ENCODE peak calls at places on chromosomes 4 and X, in ten cellular contexts. One of them, this sample, is unnamed.

GRCh38 chr4:53012738-53013137 is 150.6 kb downstream of the RASL11B start:
- DNase-seq in gastrocnemius medialis: no peak
- DNase-seq in activated CD4-positive, CD25-positive, alpha-beta regulatory T cell treated with anti-CD3 and anti-CD28 coated beads, Interleukin-2, amount 50 U/mL, for 16 hours: no peak
- DNase-seq in AG08395: no peak
- DNase-seq in NCI-H1694 treated with DMSO at 0.1 percent for 48 hours: no peak
- DNase-seq in T-helper 9 cell: no peak
- DNase-seq in H9: no peak
- DNase-seq in hypothalamus: no peak
- DNase-seq in AG10803: peak
- DNase-seq in tibial artery: no peak
- DNase-seq in this sample: no peak

GRCh38 chrX:150941580-150941979 is 41.6 kb upstream of the HMGB3 start:
- DNase-seq in gastrocnemius medialis: no peak
- DNase-seq in activated CD4-positive, CD25-positive, alpha-beta regulatory T cell treated with anti-CD3 and anti-CD28 coated beads, Interleukin-2, amount 50 U/mL, for 16 hours: no peak
- DNase-seq in AG08395: no peak
- DNase-seq in NCI-H1694 treated with DMSO at 0.1 percent for 48 hours: no peak
- DNase-seq in T-helper 9 cell: no peak
- DNase-seq in H9: no peak
- DNase-seq in hypothalamus: no peak
- DNase-seq in AG10803: no peak
- DNase-seq in tibial artery: no peak
- DNase-seq in this sample: no peak

GRCh38 chr4:140012688-140013087 is 141.3 kb downstream of the MAML3 start:
- DNase-seq in gastrocnemius medialis: no peak
- DNase-seq in activated CD4-positive, CD25-positive, alpha-beta regulatory T cell treated with anti-CD3 and anti-CD28 coated beads, Interleukin-2, amount 50 U/mL, for 16 hours: no peak
- DNase-seq in AG08395: peak
- DNase-seq in NCI-H1694 treated with DMSO at 0.1 percent for 48 hours: peak
- DNase-seq in T-helper 9 cell: peak
- DNase-seq in H9: peak
- DNase-seq in hypothalamus: no peak
- DNase-seq in AG10803: peak
- DNase-seq in tibial artery: no peak
- DNase-seq in this sample: peak

GRCh38 chrX:6210230-6210629 is 18.4 kb downstream of the NLGN4X start:
- DNase-seq in gastrocnemius medialis: no peak
- DNase-seq in activated CD4-positive, CD25-positive, alpha-beta regulatory T cell treated with anti-CD3 and anti-CD28 coated beads, Interleukin-2, amount 50 U/mL, for 16 hours: no peak
- DNase-seq in AG08395: no peak
- DNase-seq in NCI-H1694 treated with DMSO at 0.1 percent for 48 hours: no peak
- DNase-seq in T-helper 9 cell: no peak
- DNase-seq in H9: no peak
- DNase-seq in hypothalamus: no peak
- DNase-seq in AG10803: no peak
- DNase-seq in tibial artery: no peak
- DNase-seq in this sample: no peak

GRCh38 chrX:15946783-15947550 is 92.4 kb upstream of the AP1S2 start:
- DNase-seq in gastrocnemius medialis: no peak
- DNase-seq in activated CD4-positive, CD25-positive, alpha-beta regulatory T cell treated with anti-CD3 and anti-CD28 coated beads, Interleukin-2, amount 50 U/mL, for 16 hours: no peak
- DNase-seq in AG08395: peak
- DNase-seq in NCI-H1694 treated with DMSO at 0.1 percent for 48 hours: no peak
- DNase-seq in T-helper 9 cell: no peak
- DNase-seq in H9: no peak
- DNase-seq in hypothalamus: no peak
- DNase-seq in AG10803: peak
- DNase-seq in tibial artery: no peak
- DNase-seq in this sample: no peak

GRCh38 chr4:149790172-149790907 is 25.3 kb downstream of the IQCM start:
- DNase-seq in gastrocnemius medialis: no peak
- DNase-seq in activated CD4-positive, CD25-positive, alpha-beta regulatory T cell treated with anti-CD3 and anti-CD28 coated beads, Interleukin-2, amount 50 U/mL, for 16 hours: no peak
- DNase-seq in AG08395: no peak
- DNase-seq in NCI-H1694 treated with DMSO at 0.1 percent for 48 hours: no peak
- DNase-seq in T-helper 9 cell: no peak
- DNase-seq in H9: no peak
- DNase-seq in hypothalamus: no peak
- DNase-seq in AG10803: peak
- DNase-seq in tibial artery: no peak
- DNase-seq in this sample: no peak

GRCh38 chr4:20043992-20044391 is 207.7 kb upstream of the SLIT2 start:
- DNase-seq in gastrocnemius medialis: no peak
- DNase-seq in activated CD4-positive, CD25-positive, alpha-beta regulatory T cell treated with anti-CD3 and anti-CD28 coated beads, Interleukin-2, amount 50 U/mL, for 16 hours: no peak
- DNase-seq in AG08395: peak
- DNase-seq in NCI-H1694 treated with DMSO at 0.1 percent for 48 hours: peak
- DNase-seq in T-helper 9 cell: no peak
- DNase-seq in H9: no peak
- DNase-seq in hypothalamus: no peak
- DNase-seq in AG10803: peak
- DNase-seq in tibial artery: no peak
- DNase-seq in this sample: no peak

GRCh38 chr4:141121768-141122415 is 11.4 kb downstream of the RNF150 start:
- DNase-seq in gastrocnemius medialis: no peak
- DNase-seq in activated CD4-positive, CD25-positive, alpha-beta regulatory T cell treated with anti-CD3 and anti-CD28 coated beads, Interleukin-2, amount 50 U/mL, for 16 hours: no peak
- DNase-seq in AG08395: no peak
- DNase-seq in NCI-H1694 treated with DMSO at 0.1 percent for 48 hours: no peak
- DNase-seq in T-helper 9 cell: no peak
- DNase-seq in H9: no peak
- DNase-seq in hypothalamus: no peak
- DNase-seq in AG10803: no peak
- DNase-seq in tibial artery: no peak
- DNase-seq in this sample: no peak

GRCh38 chr4:42719257-42719656 is 62.4 kb upstream of the ATP8A1 start:
- DNase-seq in gastrocnemius medialis: no peak
- DNase-seq in activated CD4-positive, CD25-positive, alpha-beta regulatory T cell treated with anti-CD3 and anti-CD28 coated beads, Interleukin-2, amount 50 U/mL, for 16 hours: no peak
- DNase-seq in AG08395: no peak
- DNase-seq in NCI-H1694 treated with DMSO at 0.1 percent for 48 hours: no peak
- DNase-seq in T-helper 9 cell: no peak
- DNase-seq in H9: no peak
- DNase-seq in hypothalamus: no peak
- DNase-seq in AG10803: no peak
- DNase-seq in tibial artery: no peak
- DNase-seq in this sample: no peak

GRCh38 chrX:37825225-37825842 is 22.0 kb downstream of the DYNLT3 start:
- DNase-seq in gastrocnemius medialis: no peak
- DNase-seq in activated CD4-positive, CD25-positive, alpha-beta regulatory T cell treated with anti-CD3 and anti-CD28 coated beads, Interleukin-2, amount 50 U/mL, for 16 hours: peak
- DNase-seq in AG08395: peak
- DNase-seq in NCI-H1694 treated with DMSO at 0.1 percent for 48 hours: peak
- DNase-seq in T-helper 9 cell: peak
- DNase-seq in H9: peak
- DNase-seq in hypothalamus: no peak
- DNase-seq in AG10803: peak
- DNase-seq in tibial artery: peak
- DNase-seq in this sample: peak

GRCh38 chr4:88110826-88111225 is 47.6 kb downstream of the ABCG2 start:
- DNase-seq in gastrocnemius medialis: no peak
- DNase-seq in activated CD4-positive, CD25-positive, alpha-beta regulatory T cell treated with anti-CD3 and anti-CD28 coated beads, Interleukin-2, amount 50 U/mL, for 16 hours: no peak
- DNase-seq in AG08395: no peak
- DNase-seq in NCI-H1694 treated with DMSO at 0.1 percent for 48 hours: no peak
- DNase-seq in T-helper 9 cell: no peak
- DNase-seq in H9: no peak
- DNase-seq in hypothalamus: no peak
- DNase-seq in AG10803: no peak
- DNase-seq in tibial artery: no peak
- DNase-seq in this sample: no peak

GRCh38 chr4:54959656-54960055 is 165.7 kb downstream of the KDR start:
- DNase-seq in gastrocnemius medialis: no peak
- DNase-seq in activated CD4-positive, CD25-positive, alpha-beta regulatory T cell treated with anti-CD3 and anti-CD28 coated beads, Interleukin-2, amount 50 U/mL, for 16 hours: no peak
- DNase-seq in AG08395: peak
- DNase-seq in NCI-H1694 treated with DMSO at 0.1 percent for 48 hours: no peak
- DNase-seq in T-helper 9 cell: no peak
- DNase-seq in H9: no peak
- DNase-seq in hypothalamus: no peak
- DNase-seq in AG10803: peak
- DNase-seq in tibial artery: no peak
- DNase-seq in this sample: no peak

GRCh38 chr4:7161721-7162214 is 30.6 kb upstream of the SORCS2 start:
- DNase-seq in gastrocnemius medialis: no peak
- DNase-seq in activated CD4-positive, CD25-positive, alpha-beta regulatory T cell treated with anti-CD3 and anti-CD28 coated beads, Interleukin-2, amount 50 U/mL, for 16 hours: no peak
- DNase-seq in AG08395: no peak
- DNase-seq in NCI-H1694 treated with DMSO at 0.1 percent for 48 hours: no peak
- DNase-seq in T-helper 9 cell: no peak
- DNase-seq in H9: peak
- DNase-seq in hypothalamus: no peak
- DNase-seq in AG10803: peak
- DNase-seq in tibial artery: peak
- DNase-seq in this sample: no peak

GRCh38 chr4:123924536-123924935 is 527.9 kb downstream of the SPRY1 start:
- DNase-seq in gastrocnemius medialis: no peak
- DNase-seq in activated CD4-positive, CD25-positive, alpha-beta regulatory T cell treated with anti-CD3 and anti-CD28 coated beads, Interleukin-2, amount 50 U/mL, for 16 hours: no peak
- DNase-seq in AG08395: no peak
- DNase-seq in NCI-H1694 treated with DMSO at 0.1 percent for 48 hours: no peak
- DNase-seq in T-helper 9 cell: no peak
- DNase-seq in H9: no peak
- DNase-seq in hypothalamus: no peak
- DNase-seq in AG10803: peak
- DNase-seq in tibial artery: no peak
- DNase-seq in this sample: no peak

GRCh38 chrX:103629295-103630170 is 758 bp downstream of the TCEAL1 start:
- DNase-seq in gastrocnemius medialis: peak
- DNase-seq in activated CD4-positive, CD25-positive, alpha-beta regulatory T cell treated with anti-CD3 and anti-CD28 coated beads, Interleukin-2, amount 50 U/mL, for 16 hours: peak
- DNase-seq in AG08395: peak
- DNase-seq in NCI-H1694 treated with DMSO at 0.1 percent for 48 hours: peak
- DNase-seq in T-helper 9 cell: no peak
- DNase-seq in H9: peak
- DNase-seq in hypothalamus: peak
- DNase-seq in AG10803: peak
- DNase-seq in tibial artery: peak
- DNase-seq in this sample: no peak

GRCh38 chr4:77196866-77197265 is 39.9 kb downstream of the CCNG2 start:
- DNase-seq in gastrocnemius medialis: no peak
- DNase-seq in activated CD4-positive, CD25-positive, alpha-beta regulatory T cell treated with anti-CD3 and anti-CD28 coated beads, Interleukin-2, amount 50 U/mL, for 16 hours: no peak
- DNase-seq in AG08395: no peak
- DNase-seq in NCI-H1694 treated with DMSO at 0.1 percent for 48 hours: no peak
- DNase-seq in T-helper 9 cell: no peak
- DNase-seq in H9: no peak
- DNase-seq in hypothalamus: no peak
- DNase-seq in AG10803: no peak
- DNase-seq in tibial artery: no peak
- DNase-seq in this sample: no peak

GRCh38 chr4:108492816-108493595 is 127.4 kb upstream of the RPL34 start:
- DNase-seq in gastrocnemius medialis: no peak
- DNase-seq in activated CD4-positive, CD25-positive, alpha-beta regulatory T cell treated with anti-CD3 and anti-CD28 coated beads, Interleukin-2, amount 50 U/mL, for 16 hours: no peak
- DNase-seq in AG08395: no peak
- DNase-seq in NCI-H1694 treated with DMSO at 0.1 percent for 48 hours: no peak
- DNase-seq in T-helper 9 cell: peak
- DNase-seq in H9: peak
- DNase-seq in hypothalamus: no peak
- DNase-seq in AG10803: peak
- DNase-seq in tibial artery: no peak
- DNase-seq in this sample: no peak

GRCh38 chr4:80532674-80533333 is 197.3 kb downstream of the CFAP299 start:
- DNase-seq in gastrocnemius medialis: no peak
- DNase-seq in activated CD4-positive, CD25-positive, alpha-beta regulatory T cell treated with anti-CD3 and anti-CD28 coated beads, Interleukin-2, amount 50 U/mL, for 16 hours: no peak
- DNase-seq in AG08395: no peak
- DNase-seq in NCI-H1694 treated with DMSO at 0.1 percent for 48 hours: no peak
- DNase-seq in T-helper 9 cell: no peak
- DNase-seq in H9: no peak
- DNase-seq in hypothalamus: no peak
- DNase-seq in AG10803: no peak
- DNase-seq in tibial artery: no peak
- DNase-seq in this sample: no peak

GRCh38 chr4:54103190-54103574 is 3.2 kb downstream of the GSX2 start:
- DNase-seq in gastrocnemius medialis: no peak
- DNase-seq in activated CD4-positive, CD25-positive, alpha-beta regulatory T cell treated with anti-CD3 and anti-CD28 coated beads, Interleukin-2, amount 50 U/mL, for 16 hours: no peak
- DNase-seq in AG08395: no peak
- DNase-seq in NCI-H1694 treated with DMSO at 0.1 percent for 48 hours: no peak
- DNase-seq in T-helper 9 cell: no peak
- DNase-seq in H9: no peak
- DNase-seq in hypothalamus: no peak
- DNase-seq in AG10803: no peak
- DNase-seq in tibial artery: no peak
- DNase-seq in this sample: no peak

GRCh38 chr4:151356510-151356909 is 31.1 kb upstream of the SH3D19 start:
- DNase-seq in gastrocnemius medialis: no peak
- DNase-seq in activated CD4-positive, CD25-positive, alpha-beta regulatory T cell treated with anti-CD3 and anti-CD28 coated beads, Interleukin-2, amount 50 U/mL, for 16 hours: no peak
- DNase-seq in AG08395: peak
- DNase-seq in NCI-H1694 treated with DMSO at 0.1 percent for 48 hours: no peak
- DNase-seq in T-helper 9 cell: no peak
- DNase-seq in H9: no peak
- DNase-seq in hypothalamus: no peak
- DNase-seq in AG10803: peak
- DNase-seq in tibial artery: no peak
- DNase-seq in this sample: no peak